ENCODE peak calls at places on chromosomes 12 and 14, in four cellular contexts. H is psoas muscle, R is RWPE1, O is adrenal gland. M is an unnamed sample.

GRCh38 chr12:12716151-12716844 is 870 bp upstream of the CDKN1B start:
- DNase-seq in H (no peak), O (no peak), R (no peak), M (no peak)

GRCh38 chr12:54197037-54197909 is 8.5 kb upstream of the SMUG1 start:
- DNase-seq in H (peak; percentile 63), O (no peak), R (peak; percentile 44), M (peak; percentile 55)

GRCh38 chr12:57727758-57728395 is 10.7 kb downstream of the AGAP2 start:
- DNase-seq in R (no peak), H (no peak), O (peak; percentile 66), M (peak; percentile 35)

GRCh38 chr14:34237098-34237497 is 224.9 kb downstream of the SPTSSA start:
- DNase-seq in O (no peak), R (no peak), H (no peak), M (no peak)

GRCh38 chr14:72535485-72535884 is 358.4 kb downstream of the DPF3 start:
- DNase-seq in R (no peak), H (no peak), O (no peak), M (no peak)

GRCh38 chr14:81400852-81401251 is 728 bp upstream of the STON2 start:
- DNase-seq in H (peak; percentile 81), R (peak; percentile 69), O (peak; percentile 46), M (peak; percentile 85)

GRCh38 chr14:93909429-93910128 is 17.6 kb upstream of the FAM181A start:
- DNase-seq in R (no peak), H (no peak), O (no peak), M (no peak)

GRCh38 chr12:96770239-96770780 is 136.7 kb upstream of the NEDD1 start:
- DNase-seq in O (no peak), H (no peak), R (no peak), M (no peak)

GRCh38 chr14:76564471-76565119 is 188.7 kb downstream of the ESRRB start:
- DNase-seq in R (no peak), H (no peak), O (no peak), M (no peak)

GRCh38 chr12:70255311-70255710 is 12.1 kb downstream of the CNOT2 start:
- DNase-seq in R (no peak), H (no peak), O (no peak), M (no peak)

GRCh38 chr12:67056329-67056728 is 212.8 kb upstream of the CAND1 start:
- DNase-seq in O (no peak), H (no peak), R (no peak), M (no peak)

GRCh38 chr12:45409966-45410365 is 194.1 kb downstream of the ANO6 start:
- DNase-seq in R (no peak), H (peak; percentile 46), O (no peak), M (no peak)

GRCh38 chr12:43063642-43064041 is 474.1 kb upstream of the PRICKLE1 start:
- DNase-seq in R (no peak), O (no peak), H (no peak), M (no peak)

GRCh38 chr12:49225551-49226166 is 36.8 kb upstream of the TUBA1A start:
- DNase-seq in R (no peak), H (no peak), O (no peak), M (peak; percentile 57)

GRCh38 chr12:46585854-46586621 is 213.5 kb upstream of the SLC38A2 start:
- DNase-seq in R (no peak), H (no peak), O (no peak), M (peak; percentile 15)

GRCh38 chr12:71848212-71848611 is 8.7 kb downstream of the TBC1D15 start:
- DNase-seq in R (no peak), H (no peak), O (no peak), M (no peak)

GRCh38 chr12:50099302-50100008 is 4.4 kb upstream of the GPD1 start:
- DNase-seq in H (no peak), R (no peak), O (no peak), M (no peak)

GRCh38 chr12:93184664-93185368 is 192.9 kb upstream of the NUDT4 start:
- DNase-seq in O (no peak), H (no peak), R (no peak), M (no peak)

GRCh38 chr14:79011091-79011919 is 841.1 kb downstream of the NRXN3 start:
- DNase-seq in O (no peak), R (peak; percentile 63), H (no peak), M (no peak)

GRCh38 chr12:46372131-46372851 is at the start of gene SLC38A2:
- DNase-seq in H (peak; percentile 97), R (peak; percentile 96), O (peak; percentile 97), M (peak; percentile 95)

GRCh38 chr12:56645201-56645716 is 525 bp downstream of the ATP5F1B start:
- DNase-seq in R (peak; percentile 3), H (no peak), O (peak; percentile 60), M (no peak)

GRCh38 chr14:54606631-54607133 is 39.8 kb downstream of the SAMD4A start:
- DNase-seq in H (peak; percentile 45), O (peak; percentile 34), R (no peak), M (no peak)

GRCh38 chr12:47754881-47755280 is 3.8 kb downstream of the RAPGEF3 start:
- DNase-seq in O (no peak), R (no peak), H (no peak), M (no peak)

GRCh38 chr12:18837025-18837424 is 99.1 kb downstream of the CAPZA3 start:
- DNase-seq in O (no peak), R (no peak), H (no peak), M (no peak)

GRCh38 chr14:68283378-68284123 is 464.0 kb downstream of the RAD51B start:
- DNase-seq in H (peak; percentile 30), O (peak; percentile 29), R (no peak), M (no peak)

GRCh38 chr14:35332517-35333346 is 40.5 kb downstream of the PSMA6 start:
- DNase-seq in H (no peak), R (no peak), O (no peak), M (peak; percentile 67)

GRCh38 chr12:124684971-124685688 is 117.7 kb upstream of the NCOR2 start:
- DNase-seq in H (no peak), O (peak; percentile 61), R (peak; percentile 52), M (no peak)

GRCh38 chr14:25037032-25037431 is 12.9 kb downstream of the STXBP6 start:
- DNase-seq in O (no peak), H (no peak), R (no peak), M (no peak)

GRCh38 chr14:25034803-25035681 is 14.9 kb downstream of the STXBP6 start:
- DNase-seq in R (no peak), O (no peak), H (no peak), M (no peak)

GRCh38 chr14:25033358-25033757 is 16.6 kb downstream of the STXBP6 start:
- DNase-seq in O (no peak), R (no peak), H (no peak), M (no peak)

GRCh38 chr14:25026476-25027137 is 23.3 kb downstream of the STXBP6 start:
- DNase-seq in R (no peak), O (no peak), H (no peak), M (no peak)

GRCh38 chr14:25032092-25032784 is 17.7 kb downstream of the STXBP6 start:
- DNase-seq in O (no peak), H (no peak), R (no peak), M (no peak)
- TF ChIP-seq CTCF in O (no peak), H (no peak), R (no peak), M (peak; percentile 35)

GRCh38 chr14:22918809-22919600 is at the start of gene RBM23:
- DNase-seq in H (peak; percentile 100), O (peak; percentile 100), R (peak; percentile 97), M (peak; percentile 100)
- TF ChIP-seq CTCF in H (no peak), O (no peak), R (no peak), M (no peak)

DNA sequence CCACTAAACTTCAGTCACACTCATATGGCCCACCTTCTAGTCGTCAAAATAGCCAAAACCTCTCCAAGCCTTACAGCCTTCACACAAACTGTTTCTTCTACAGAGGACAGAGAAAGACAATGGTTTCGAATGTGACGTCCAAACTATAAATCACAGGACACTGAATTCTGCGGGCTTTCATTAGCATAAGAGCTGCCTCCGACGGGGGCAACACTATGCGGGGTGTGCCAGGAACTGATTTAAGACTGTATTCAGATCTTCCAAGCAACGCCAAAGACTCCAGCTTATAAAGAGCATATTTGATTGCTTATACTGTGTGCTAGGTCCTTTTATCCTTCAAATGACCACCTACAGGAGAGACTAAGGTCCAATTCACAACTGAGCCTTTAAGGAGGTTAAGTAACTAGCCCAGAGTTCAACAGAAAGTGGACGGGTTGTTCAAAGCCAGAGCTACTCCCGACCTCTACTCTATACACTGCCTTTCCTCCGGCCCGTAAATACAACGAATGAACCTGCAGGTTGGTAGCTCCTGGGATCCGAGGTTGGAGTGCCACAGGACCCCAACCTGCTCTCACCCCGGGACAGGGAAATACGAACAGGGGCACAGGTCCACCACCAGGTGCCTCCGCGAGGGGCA is 574 bp downstream of the L2HGDH start:
- DNase-seq in R (peak; percentile 81), H (no peak), O (no peak), M (no peak)
- TF ChIP-seq CTCF in R (no peak), H (no peak), O (peak; percentile 61), M (peak; percentile 30)

GRCh38 chr12:3000548-3001275 is 41.5 kb downstream of the TEAD4 start:
- DNase-seq in H (no peak), R (no peak), O (no peak), M (no peak)
- TF ChIP-seq CTCF in H (peak; percentile 34), R (no peak), O (no peak), M (no peak)

GRCh38 chr14:24272442-24272841 is 1.0 kb upstream of the RABGGTA start:
- DNase-seq in H (no peak), R (no peak), O (no peak), M (no peak)

GRCh38 chr14:24273422-24273998 is 2.1 kb upstream of the RABGGTA start:
- DNase-seq in H (no peak), O (no peak), R (no peak), M (no peak)

GRCh38 chr14:24274101-24274543 is 2.7 kb upstream of the RABGGTA start:
- DNase-seq in O (no peak), R (peak; percentile 91), H (no peak), M (peak; percentile 82)

GRCh38 chr14:24277606-24278321 is 6.4 kb upstream of the RABGGTA start:
- DNase-seq in O (peak; percentile 35), H (no peak), R (no peak), M (peak; percentile 77)

DNA sequence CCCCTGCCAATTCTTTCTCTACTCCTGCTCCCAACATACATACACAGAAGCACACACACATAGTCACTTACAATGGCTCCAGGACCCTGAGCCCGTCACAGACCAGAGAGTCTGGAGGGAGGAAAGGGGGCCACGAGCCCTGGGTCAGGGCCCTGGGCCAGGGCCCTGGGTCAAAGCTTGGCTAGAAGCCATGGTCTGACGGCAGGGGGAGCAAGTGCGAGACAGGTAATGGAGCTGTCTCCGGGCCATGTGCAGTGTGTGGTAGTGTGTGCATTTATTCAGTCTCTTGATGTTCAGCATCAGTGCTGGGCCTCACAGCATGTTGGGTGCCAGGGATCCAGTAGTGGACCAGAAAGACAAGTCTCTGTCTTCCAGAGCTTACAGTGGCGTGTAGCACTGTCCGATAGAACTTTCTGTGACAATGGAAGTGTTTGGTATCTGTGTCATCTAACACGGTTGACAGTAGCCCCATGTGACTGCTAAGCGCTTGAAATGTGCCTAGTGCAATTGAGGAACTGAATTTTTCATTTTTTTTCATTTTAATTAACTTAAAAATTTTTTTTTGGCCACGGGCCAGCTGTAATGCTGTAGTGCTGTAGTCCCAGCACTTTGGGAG is 4.2 kb upstream of the RABGGTA start:
- DNase-seq in R (no peak), H (no peak), O (no peak), M (no peak)
- TF ChIP-seq CTCF in R (no peak), H (no peak), O (no peak), M (no peak)

M was measured in CD14-positive monocyte.